ENCODE peak calls at places on chromosomes 6 and 20, in six cellular contexts. L is spleen, F is ovary, X is gastrocnemius medialis, V is esophagus squamous epithelium, O is stomach. K is an unnamed sample.

GRCh38 chr6:111307275-111307858 is 175.7 kb downstream of the REV3L start:
- DNase-seq in O (no peak), L (no peak), F (no peak), X (no peak), V (no peak), K (no peak)

GRCh38 chr20:46563170-46563847 is 12.9 kb upstream of the OCSTAMP start:
- DNase-seq in L (no peak), F (no peak), X (no peak), V (no peak), O (no peak), K (no peak)

GRCh38 chr20:40493071-40493470 is 196.0 kb downstream of the MAFB start:
- DNase-seq in V (no peak), F (no peak), O (peak), X (peak), L (no peak), K (peak)

GRCh38 chr6:37442416-37443218 is 9.6 kb downstream of the CMTR1 start:
- DNase-seq in V (no peak), X (no peak), F (no peak), O (no peak), L (no peak), K (no peak)

GRCh38 chr6:116287668-116288282 is 8.0 kb upstream of the TSPYL1 start:
- DNase-seq in F (no peak), X (no peak), O (no peak), V (no peak), L (no peak), K (no peak)

GRCh38 chr6:111418971-111419693 is 63.9 kb downstream of the REV3L start:
- DNase-seq in X (no peak), V (no peak), O (no peak), L (no peak), F (no peak), K (no peak)

GRCh38 chr20:9838035-9838377 is 870 bp downstream of the PAK5 start:
- DNase-seq in V (no peak), X (no peak), O (no peak), F (no peak), L (no peak), K (no peak)

GRCh38 chr20:24497851-24498250 is 28.4 kb downstream of the SYNDIG1 start:
- DNase-seq in O (peak), F (no peak), V (no peak), X (no peak), L (no peak), K (no peak)

GRCh38 chr20:47857142-47857993 is 72.1 kb upstream of the SULF2 start:
- DNase-seq in V (no peak), O (no peak), X (no peak), F (no peak), L (no peak), K (peak)

GRCh38 chr20:46638367-46639274 is 12.6 kb downstream of the SLC13A3 start:
- DNase-seq in L (no peak), F (no peak), X (no peak), O (no peak), V (no peak), K (no peak)

GRCh38 chr20:32891491-32891890 is 32.8 kb downstream of the EFCAB8 start:
- DNase-seq in O (no peak), L (no peak), V (no peak), X (no peak), F (no peak), K (no peak)

GRCh38 chr20:62576815-62577214 is 65.5 kb upstream of the SLCO4A1 start:
- DNase-seq in V (no peak), F (no peak), O (no peak), X (no peak), L (no peak), K (no peak)

GRCh38 chr6:3382399-3383279 is 74.2 kb downstream of the SLC22A23 start:
- DNase-seq in X (no peak), O (peak), F (no peak), V (no peak), L (no peak), K (no peak)

GRCh38 chr6:156919370-156919769 is 142.2 kb downstream of the ARID1B start:
- DNase-seq in F (no peak), L (no peak), X (no peak), O (no peak), V (no peak), K (no peak)

GRCh38 chr6:113690255-113690956 is 166.7 kb upstream of the MARCKS start:
- DNase-seq in L (no peak), X (no peak), O (no peak), V (no peak), F (no peak), K (no peak)

GRCh38 chr6:149311293-149311692 is 6.2 kb upstream of the TAB2 start:
- DNase-seq in L (no peak), F (no peak), V (no peak), O (no peak), X (no peak), K (no peak)

GRCh38 chr20:9035129-9035528 is 33.8 kb upstream of the PLCB4 start:
- DNase-seq in O (no peak), V (no peak), F (no peak), X (no peak), L (no peak), K (no peak)

GRCh38 chr6:42050897-42051653 is 751 bp downstream of the TAF8 start:
- DNase-seq in X (no peak), O (no peak), L (no peak), F (no peak), V (no peak), K (no peak)

GRCh38 chr6:42047220-42047590 is 3.1 kb upstream of the TAF8 start:
- DNase-seq in V (no peak), F (no peak), L (no peak), X (no peak), O (no peak), K (no peak)

GRCh38 chr6:42047790-42048405 is 2.4 kb upstream of the TAF8 start:
- DNase-seq in V (no peak), X (no peak), L (peak), F (peak), O (no peak), K (peak)

GRCh38 chr6:42049116-42049809 is 1.1 kb upstream of the TAF8 start:
- DNase-seq in L (peak), F (peak), V (no peak), X (no peak), O (no peak), K (peak)

DNA sequence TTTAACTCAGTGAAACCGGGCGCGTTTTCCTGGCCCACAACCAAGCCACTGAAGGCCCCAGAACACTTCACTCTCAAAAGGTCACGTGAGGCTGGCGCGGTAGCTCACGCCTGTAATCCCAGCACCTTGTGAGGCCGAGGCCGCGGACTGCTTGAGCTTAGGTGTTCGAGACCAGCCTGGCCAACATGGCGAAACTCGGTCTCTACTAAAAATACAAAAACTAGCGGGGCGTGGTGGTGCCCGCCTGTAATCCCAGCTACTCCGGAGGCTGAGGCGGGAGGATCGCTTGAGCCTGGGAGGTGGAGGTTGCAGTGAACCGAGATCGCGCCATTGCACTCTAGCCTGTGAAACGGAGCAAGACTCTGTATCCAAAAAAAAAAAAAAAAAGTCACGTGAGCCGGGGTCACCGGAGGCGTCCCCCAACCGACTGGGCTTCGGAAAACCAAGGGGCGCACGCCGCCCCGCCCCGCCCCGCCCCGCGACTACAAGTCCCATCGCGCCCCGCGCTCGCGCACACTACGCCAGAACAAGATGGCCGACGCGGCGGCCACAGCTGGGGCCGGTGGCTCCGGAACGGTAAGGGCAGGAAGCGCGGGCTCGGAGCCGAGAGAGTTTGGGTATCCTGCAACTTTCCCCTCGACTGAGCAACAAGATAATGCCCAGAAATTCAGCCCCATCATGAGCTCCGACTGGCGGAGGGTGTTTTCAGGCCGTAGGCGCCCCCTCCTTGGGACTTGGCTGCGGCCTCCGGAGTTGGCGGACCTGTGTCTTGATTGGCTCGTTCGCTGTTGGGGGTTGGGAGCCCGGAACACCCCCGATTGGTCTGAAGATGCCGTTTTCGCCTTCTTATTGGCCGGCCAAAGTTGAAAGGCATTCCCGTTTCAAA is at the start of gene TAF8:
- DNase-seq in O (peak), X (peak), F (peak), V (peak), L (peak), K (peak)
- TF ChIP-seq POLR2A in O (no peak), X (peak), F (peak), V (no peak), L (peak), K (peak)

DNA sequence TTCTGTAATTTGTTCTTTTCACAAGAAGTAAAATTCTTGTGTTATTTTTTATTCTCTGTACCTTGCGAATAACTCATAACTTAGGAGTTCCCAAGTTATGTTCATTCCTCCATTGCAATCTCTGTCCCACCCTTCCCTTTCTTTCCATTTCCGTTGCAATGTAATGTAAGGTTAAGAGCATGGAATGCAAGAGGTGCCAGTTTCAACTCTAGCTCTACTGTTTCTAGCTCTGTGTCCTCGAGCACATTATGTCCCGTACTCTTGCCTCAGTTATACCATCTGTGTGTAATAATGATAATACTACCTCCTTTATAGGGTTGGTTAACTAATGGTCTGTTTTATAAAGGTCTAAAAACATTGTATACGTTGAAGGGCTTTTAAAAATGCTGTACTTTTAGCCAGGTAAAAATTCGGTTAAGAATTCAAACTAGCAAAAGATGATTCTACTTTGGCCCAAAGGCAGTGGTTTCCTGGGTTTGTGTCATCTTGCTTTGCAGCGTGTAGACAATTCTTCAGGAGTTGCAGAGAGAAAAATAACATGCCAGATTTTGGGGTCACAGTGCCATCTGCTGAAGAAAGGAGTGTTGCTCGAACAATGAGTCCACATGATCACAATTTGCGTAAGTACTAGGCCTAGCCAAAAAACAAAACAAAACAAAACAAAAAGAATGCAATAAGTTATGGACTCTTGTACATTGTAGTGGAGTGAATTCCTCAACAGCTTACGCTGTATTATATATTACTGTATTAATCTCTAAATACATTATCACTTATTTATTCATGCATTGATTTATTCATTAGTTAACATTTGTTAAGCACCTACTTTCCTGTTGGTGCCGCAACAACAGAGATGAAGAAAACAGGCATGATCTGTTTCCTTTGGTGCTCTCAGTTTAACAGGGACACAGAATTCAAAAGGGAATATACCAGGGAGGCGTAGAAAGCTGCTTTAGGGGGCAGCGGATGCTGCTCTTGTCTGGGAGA is 10.0 kb upstream of the PFDN4 start:
- DNase-seq in L (no peak), F (no peak), V (no peak), X (no peak), O (no peak), K (no peak)
- TF ChIP-seq POLR2A in L (no peak), F (no peak), V (no peak), X (no peak), O (no peak), K (no peak)

DNA sequence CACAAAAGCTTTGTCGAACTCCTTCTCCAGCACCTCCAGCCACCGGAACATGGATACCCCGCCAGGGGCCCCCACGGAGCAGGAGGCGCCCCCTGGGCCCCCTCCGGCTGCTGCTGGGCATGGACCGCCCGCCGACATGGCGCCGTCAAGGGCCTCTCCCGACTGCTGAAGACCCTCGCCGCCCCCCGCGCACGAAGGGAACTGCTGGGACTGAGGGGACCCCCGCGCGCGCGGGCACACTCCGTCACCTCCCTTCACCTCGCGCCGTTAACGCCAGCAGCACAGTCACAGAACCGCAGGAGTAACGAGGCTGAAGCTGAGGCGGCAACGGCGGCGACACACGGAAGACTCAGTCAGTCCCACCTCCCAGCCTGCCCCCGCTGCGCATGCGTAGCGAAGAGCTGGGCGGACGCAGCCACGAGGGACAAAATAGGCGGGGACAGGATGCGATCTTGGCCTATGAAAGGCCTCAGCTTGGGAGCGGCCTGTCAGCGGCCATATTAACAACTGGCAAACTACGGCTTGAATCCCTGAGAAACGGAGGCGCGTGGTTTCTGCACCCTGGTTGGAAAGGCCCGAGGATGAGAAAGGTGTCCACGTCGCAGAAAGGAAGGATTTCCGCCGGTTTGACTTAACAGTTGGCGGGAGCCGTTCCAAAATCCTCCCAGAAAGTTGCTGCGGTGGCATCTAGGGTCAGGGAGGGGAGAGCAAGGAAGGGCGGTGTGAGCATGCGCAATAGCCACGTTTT is at the start of gene GOPC:
- DNase-seq in L (peak), O (peak), F (peak), V (peak), X (peak), K (peak)
- TF ChIP-seq POLR2A in L (peak), O (no peak), F (peak), V (no peak), X (peak), K (peak)

DNA sequence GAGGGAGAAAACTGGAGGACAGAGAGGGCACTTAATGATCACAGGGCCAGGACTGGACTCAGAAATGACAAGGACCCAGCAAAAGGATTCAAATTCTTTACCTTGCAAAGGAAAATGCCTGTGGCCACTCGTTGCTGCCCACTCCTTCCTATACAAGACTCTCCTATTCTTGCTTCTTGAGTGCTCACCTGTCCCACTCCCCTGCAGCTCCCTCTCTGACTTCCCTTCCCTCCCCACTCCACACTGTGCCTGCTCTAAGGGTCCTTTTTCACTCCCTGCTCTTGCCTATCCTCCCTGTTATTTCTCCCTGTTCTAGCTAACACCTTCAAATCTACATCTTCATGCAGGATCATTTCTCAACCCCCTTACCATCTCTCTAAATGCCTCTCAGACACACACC is 56.1 kb downstream of the UNC5CL start:
- DNase-seq in V (no peak), L (no peak), O (no peak), X (no peak), F (no peak), K (no peak)
- TF ChIP-seq POLR2A in V (no peak), L (no peak), O (no peak), X (no peak), F (no peak), K (no peak)

GRCh38 chr6:16160794-16161193 is 31.9 kb downstream of the MYLIP start:
- DNase-seq in X (no peak), V (no peak), L (no peak), F (no peak), O (no peak), K (no peak)

GRCh38 chr6:16165641-16166040 is 36.8 kb downstream of the MYLIP start:
- DNase-seq in O (no peak), V (no peak), F (no peak), X (no peak), L (no peak), K (no peak)

GRCh38 chr6:16162003-16162402 is 33.1 kb downstream of the MYLIP start:
- DNase-seq in O (no peak), L (no peak), X (no peak), V (no peak), F (no peak), K (no peak)

GRCh38 chr6:16163066-16163465 is 34.2 kb downstream of the MYLIP start:
- DNase-seq in F (no peak), L (no peak), V (no peak), X (no peak), O (no peak), K (no peak)

DNA sequence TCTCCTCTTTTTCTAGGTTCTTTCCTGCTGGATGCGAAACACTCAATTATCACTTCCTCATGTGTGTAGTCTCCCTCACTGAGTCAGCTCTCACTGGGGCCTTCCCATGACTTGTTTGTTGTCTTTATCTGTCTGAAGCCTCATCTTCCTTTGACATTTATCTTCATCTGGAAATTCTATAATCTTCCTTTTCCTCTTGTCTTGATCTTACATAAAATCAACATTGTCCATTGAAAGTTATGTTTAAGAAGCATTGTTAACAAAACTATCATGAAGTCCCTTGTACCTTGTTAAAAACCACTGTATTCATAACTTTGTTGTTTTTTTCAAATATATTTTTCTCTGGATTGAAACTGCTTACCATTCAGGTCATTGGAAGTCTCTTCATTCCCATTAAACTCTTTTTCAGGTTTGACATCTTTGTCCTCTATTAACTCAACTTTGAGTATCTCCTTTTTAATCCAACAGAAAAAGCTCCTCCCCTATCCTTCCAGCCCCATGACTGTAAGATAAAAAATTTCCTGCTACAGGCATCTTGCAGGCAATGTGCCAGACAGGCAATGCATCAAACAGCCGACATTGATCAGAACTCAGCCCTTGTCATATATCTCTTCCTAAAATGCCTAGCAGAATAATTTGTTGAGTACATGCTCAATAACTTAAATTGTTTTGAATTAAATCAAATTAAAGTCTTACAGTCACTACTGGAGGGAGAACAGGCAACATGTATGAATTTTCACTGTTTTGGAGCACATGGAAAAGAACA is 34.8 kb downstream of the MYLIP start:
- DNase-seq in V (no peak), F (no peak), L (no peak), O (no peak), X (no peak), K (no peak)
- TF ChIP-seq POLR2A in V (no peak), F (no peak), L (no peak), O (no peak), X (no peak), K (no peak)

GRCh38 chr20:45055056-45055455 is 45.9 kb downstream of the KCNS1 start:
- DNase-seq in V (no peak), X (no peak), L (no peak), F (no peak), O (no peak), K (no peak)
- TF ChIP-seq POLR2A in V (no peak), X (no peak), L (no peak), F (no peak), O (no peak), K (no peak)

GRCh38 chr6:165325609-165326008 is 16.2 kb upstream of the C6orf118 start:
- DNase-seq in L (no peak), X (no peak), F (no peak), V (no peak), O (no peak), K (no peak)

GRCh38 chr6:165321555-165322145 is 12.2 kb upstream of the C6orf118 start:
- DNase-seq in X (no peak), O (no peak), F (no peak), L (no peak), V (no peak), K (no peak)

GRCh38 chr6:165317723-165318122 is 8.3 kb upstream of the C6orf118 start:
- DNase-seq in F (no peak), L (no peak), V (no peak), O (no peak), X (no peak), K (no peak)

GRCh38 chr6:165321150-165321549 is 11.7 kb upstream of the C6orf118 start:
- DNase-seq in X (no peak), O (no peak), L (no peak), V (no peak), F (no peak), K (no peak)
- TF ChIP-seq POLR2A in X (no peak), O (no peak), L (no peak), V (no peak), F (no peak), K (no peak)

GRCh38 chr20:51365670-51366069 is 176.8 kb downstream of the NFATC2 start:
- DNase-seq in F (no peak), V (no peak), X (no peak), L (peak), O (no peak), K (no peak)
- TF ChIP-seq POLR2A in F (no peak), V (no peak), X (no peak), L (no peak), O (no peak), K (no peak)

GRCh38 chr6:30781697-30782424 is 37.5 kb upstream of the IER3 start:
- DNase-seq in L (peak), V (peak), F (peak), O (peak), X (peak), K (peak)

GRCh38 chr6:30779850-30780641 is 35.7 kb upstream of the IER3 start:
- DNase-seq in V (no peak), F (no peak), O (no peak), X (no peak), L (no peak), K (no peak)

GRCh38 chr6:30780642-30780920 is 36.2 kb upstream of the IER3 start:
- DNase-seq in O (no peak), L (no peak), X (no peak), V (no peak), F (no peak), K (no peak)

GRCh38 chr6:30782425-30783014 is 38.2 kb upstream of the IER3 start:
- DNase-seq in V (no peak), O (no peak), L (no peak), F (no peak), X (no peak), K (no peak)

GRCh38 chr6:30781362-30781696 is 37.0 kb upstream of the IER3 start:
- DNase-seq in X (no peak), O (no peak), L (no peak), F (peak), V (no peak), K (no peak)
- TF ChIP-seq POLR2A in X (no peak), O (no peak), L (no peak), F (peak), V (no peak), K (no peak)

K was measured in uterus.